ENCODE peak calls at places on chromosomes 1 and 21, in four cellular contexts. A is colonic mucosa; R is stimulated activated CD4-positive, alpha-beta T cell treated with anti-CD3 and anti-CD28 coated beads, Interleukin-4, amount 100 ng/mL, for 1 hour; W is GM13977. Z is an unnamed sample.

GRCh38 chr21:41307219-41307618 is 9.4 kb upstream of the FAM3B start:
- DNase-seq in R (no peak), A (no peak), W (no peak), Z (no peak)

GRCh38 chr1:86429830-86430229 is 5.9 kb downstream of the CLCA2 start:
- DNase-seq in A (peak), W (no peak), R (no peak), Z (no peak)

GRCh38 chr1:29822895-29823294 is 586.6 kb downstream of the PTPRU start:
- DNase-seq in A (no peak), W (no peak), R (no peak), Z (no peak)

GRCh38 chr1:60386259-60386658 is 312.7 kb upstream of the C1orf87 start:
- DNase-seq in A (no peak), W (no peak), R (no peak), Z (no peak)

GRCh38 chr1:212738330-212738729 is 38.7 kb upstream of the BATF3 start:
- DNase-seq in R (no peak), W (no peak), A (no peak), Z (no peak)

GRCh38 chr1:3708696-3709246 is 43.5 kb upstream of the CCDC27 start:
- DNase-seq in R (no peak), A (no peak), W (no peak), Z (no peak)

GRCh38 chr1:117059334-117059677 is 820 bp upstream of the TTF2 start:
- DNase-seq in A (peak), W (peak), R (peak), Z (peak)

GRCh38 chr1:21623411-21623961 is 45.7 kb downstream of the RAP1GAP start:
- DNase-seq in R (no peak), W (no peak), A (peak), Z (no peak)

GRCh38 chr1:220711086-220711809 is 21.1 kb downstream of the C1orf115 start:
- DNase-seq in R (no peak), A (no peak), W (peak), Z (no peak)

GRCh38 chr1:43554444-43554992 is 23.8 kb downstream of the PTPRF start:
- DNase-seq in A (no peak), W (no peak), R (no peak), Z (peak)

GRCh38 chr1:222043444-222044292 is 301.8 kb upstream of the DUSP10 start:
- DNase-seq in W (no peak), R (no peak), A (no peak), Z (no peak)

Z was measured in endothelial cell.